ENCODE peak calls at places on chromosomes 12 and 14, in five cellular contexts. One of them, this sample, is unnamed.
A peak's percentile ranks its signal among the peaks of the same experiment; 100 is the strongest.

GRCh38 chr12:130987151-130987931 is 33.6 kb downstream of the ADGRD1 start:
- ATAC-seq in pancreas: peak; percentile 85
- ATAC-seq in CD8-positive, alpha-beta T cell: no peak
- ATAC-seq in left cardiac atrium: no peak
- ATAC-seq in Right ventricle myocardium inferior: no peak
- ATAC-seq in this sample: no peak

GRCh38 chr14:73457050-73457934 is 1.1 kb downstream of the NUMB start:
- ATAC-seq in pancreas: no peak
- ATAC-seq in CD8-positive, alpha-beta T cell: no peak
- ATAC-seq in left cardiac atrium: peak; percentile 8
- ATAC-seq in Right ventricle myocardium inferior: no peak
- ATAC-seq in this sample: no peak

GRCh38 chr12:76031081-76031413 is 529 bp downstream of the PHLDA1 start:
- ATAC-seq in pancreas: no peak
- ATAC-seq in CD8-positive, alpha-beta T cell: peak; percentile 5
- ATAC-seq in left cardiac atrium: no peak
- ATAC-seq in Right ventricle myocardium inferior: no peak
- ATAC-seq in this sample: peak; percentile 20

GRCh38 chr12:5034605-5035004 is 9.1 kb upstream of the KCNA5 start:
- ATAC-seq in pancreas: no peak
- ATAC-seq in CD8-positive, alpha-beta T cell: no peak
- ATAC-seq in left cardiac atrium: peak; percentile 13
- ATAC-seq in Right ventricle myocardium inferior: no peak
- ATAC-seq in this sample: no peak

GRCh38 chr12:14995583-14996425 is 23.0 kb downstream of the PDE6H start:
- ATAC-seq in pancreas: peak; percentile 87
- ATAC-seq in CD8-positive, alpha-beta T cell: peak; percentile 70
- ATAC-seq in left cardiac atrium: peak; percentile 55
- ATAC-seq in Right ventricle myocardium inferior: peak; percentile 42
- ATAC-seq in this sample: peak; percentile 6

GRCh38 chr12:82146740-82147139 is 211.4 kb downstream of the CCDC59 start:
- ATAC-seq in pancreas: no peak
- ATAC-seq in CD8-positive, alpha-beta T cell: no peak
- ATAC-seq in left cardiac atrium: no peak
- ATAC-seq in Right ventricle myocardium inferior: no peak
- ATAC-seq in this sample: no peak

GRCh38 chr14:75143761-75144527 is 17.1 kb upstream of the NEK9 start:
- ATAC-seq in pancreas: no peak
- ATAC-seq in CD8-positive, alpha-beta T cell: no peak
- ATAC-seq in left cardiac atrium: no peak
- ATAC-seq in Right ventricle myocardium inferior: no peak
- ATAC-seq in this sample: no peak

GRCh38 chr14:73785336-73785833 is 66.2 kb upstream of the PTGR2 start:
- ATAC-seq in pancreas: peak; percentile 0
- ATAC-seq in CD8-positive, alpha-beta T cell: no peak
- ATAC-seq in left cardiac atrium: peak; percentile 8
- ATAC-seq in Right ventricle myocardium inferior: peak; percentile 1
- ATAC-seq in this sample: peak; percentile 31

GRCh38 chr12:117143008-117143532 is 43.9 kb upstream of the TESC start:
- ATAC-seq in pancreas: peak; percentile 65
- ATAC-seq in CD8-positive, alpha-beta T cell: no peak
- ATAC-seq in left cardiac atrium: no peak
- ATAC-seq in Right ventricle myocardium inferior: no peak
- ATAC-seq in this sample: no peak

GRCh38 chr12:123269980-123270379 is 1.7 kb downstream of the CDK2AP1 start:
- ATAC-seq in pancreas: peak; percentile 7
- ATAC-seq in CD8-positive, alpha-beta T cell: no peak
- ATAC-seq in left cardiac atrium: peak; percentile 1
- ATAC-seq in Right ventricle myocardium inferior: no peak
- ATAC-seq in this sample: no peak

GRCh38 chr12:16165506-16165905 is 112.0 kb downstream of the SLC15A5 start:
- ATAC-seq in pancreas: peak; percentile 77
- ATAC-seq in CD8-positive, alpha-beta T cell: no peak
- ATAC-seq in left cardiac atrium: peak; percentile 64
- ATAC-seq in Right ventricle myocardium inferior: peak; percentile 87
- ATAC-seq in this sample: peak; percentile 90

GRCh38 chr14:32205554-32205953 is 2.5 kb upstream of the RNU6-8 start:
- ATAC-seq in pancreas: no peak
- ATAC-seq in CD8-positive, alpha-beta T cell: no peak
- ATAC-seq in left cardiac atrium: no peak
- ATAC-seq in Right ventricle myocardium inferior: no peak
- ATAC-seq in this sample: no peak

GRCh38 chr12:113271466-113271852 is 50.2 kb downstream of the TPCN1 start:
- ATAC-seq in pancreas: no peak
- ATAC-seq in CD8-positive, alpha-beta T cell: no peak
- ATAC-seq in left cardiac atrium: no peak
- ATAC-seq in Right ventricle myocardium inferior: no peak
- ATAC-seq in this sample: no peak

GRCh38 chr14:89669209-89669608 is 252.2 kb upstream of the FOXN3 start:
- ATAC-seq in pancreas: no peak
- ATAC-seq in CD8-positive, alpha-beta T cell: peak; percentile 20
- ATAC-seq in left cardiac atrium: peak; percentile 48
- ATAC-seq in Right ventricle myocardium inferior: no peak
- ATAC-seq in this sample: no peak

GRCh38 chr14:105851716-105852377 is 325.5 kb downstream of the TMEM121 start:
- ATAC-seq in pancreas: no peak
- ATAC-seq in CD8-positive, alpha-beta T cell: no peak
- ATAC-seq in left cardiac atrium: no peak
- ATAC-seq in Right ventricle myocardium inferior: no peak
- ATAC-seq in this sample: no peak

GRCh38 chr12:49867580-49868341 is 24.9 kb upstream of the BCDIN3D start:
- ATAC-seq in pancreas: no peak
- ATAC-seq in CD8-positive, alpha-beta T cell: no peak
- ATAC-seq in left cardiac atrium: no peak
- ATAC-seq in Right ventricle myocardium inferior: peak; percentile 1
- ATAC-seq in this sample: no peak

GRCh38 chr12:85280138-85280983 is at the start of gene ALX1:
- ATAC-seq in pancreas: peak; percentile 63
- ATAC-seq in CD8-positive, alpha-beta T cell: no peak
- ATAC-seq in left cardiac atrium: peak; percentile 56
- ATAC-seq in Right ventricle myocardium inferior: no peak
- ATAC-seq in this sample: peak; percentile 47

GRCh38 chr14:59439256-59440015 is 25.7 kb downstream of the GPR135 start:
- ATAC-seq in pancreas: no peak
- ATAC-seq in CD8-positive, alpha-beta T cell: no peak
- ATAC-seq in left cardiac atrium: peak; percentile 68
- ATAC-seq in Right ventricle myocardium inferior: peak; percentile 77
- ATAC-seq in this sample: peak; percentile 50

GRCh38 chr12:26976687-26977086 is 37.5 kb downstream of the TM7SF3 start:
- ATAC-seq in pancreas: no peak
- ATAC-seq in CD8-positive, alpha-beta T cell: no peak
- ATAC-seq in left cardiac atrium: peak; percentile 30
- ATAC-seq in Right ventricle myocardium inferior: no peak
- ATAC-seq in this sample: no peak

GRCh38 chr12:120175537-120175936 is 19.0 kb downstream of the GCN1 start:
- ATAC-seq in pancreas: no peak
- ATAC-seq in CD8-positive, alpha-beta T cell: no peak
- ATAC-seq in left cardiac atrium: no peak
- ATAC-seq in Right ventricle myocardium inferior: no peak
- ATAC-seq in this sample: no peak

GRCh38 chr12:47744005-47744651 is 14.6 kb downstream of the RAPGEF3 start:
- ATAC-seq in pancreas: peak; percentile 94
- ATAC-seq in CD8-positive, alpha-beta T cell: peak; percentile 57
- ATAC-seq in left cardiac atrium: no peak
- ATAC-seq in Right ventricle myocardium inferior: no peak
- ATAC-seq in this sample: no peak

GRCh38 chr14:103723176-103724081 is 7.8 kb downstream of the ZFYVE21 start:
- ATAC-seq in pancreas: peak; percentile 1
- ATAC-seq in CD8-positive, alpha-beta T cell: no peak
- ATAC-seq in left cardiac atrium: peak; percentile 22
- ATAC-seq in Right ventricle myocardium inferior: peak; percentile 15
- ATAC-seq in this sample: peak; percentile 50

GRCh38 chr14:22838631-22839041 is 2.3 kb downstream of the MMP14 start:
- ATAC-seq in pancreas: no peak
- ATAC-seq in CD8-positive, alpha-beta T cell: no peak
- ATAC-seq in left cardiac atrium: peak; percentile 30
- ATAC-seq in Right ventricle myocardium inferior: peak; percentile 24
- ATAC-seq in this sample: peak; percentile 18

GRCh38 chr14:69090187-69090789 is 62.6 kb downstream of the DCAF5 start:
- ATAC-seq in pancreas: peak; percentile 78
- ATAC-seq in CD8-positive, alpha-beta T cell: peak; percentile 71
- ATAC-seq in left cardiac atrium: peak; percentile 47
- ATAC-seq in Right ventricle myocardium inferior: no peak
- ATAC-seq in this sample: no peak

GRCh38 chr14:29176876-29177275 is 410.3 kb downstream of the FOXG1 start:
- ATAC-seq in pancreas: no peak
- ATAC-seq in CD8-positive, alpha-beta T cell: no peak
- ATAC-seq in left cardiac atrium: no peak
- ATAC-seq in Right ventricle myocardium inferior: no peak
- ATAC-seq in this sample: no peak

GRCh38 chr12:6791931-6792520 is 2.7 kb downstream of the CD4 start:
- ATAC-seq in pancreas: no peak
- ATAC-seq in CD8-positive, alpha-beta T cell: no peak
- ATAC-seq in left cardiac atrium: no peak
- ATAC-seq in Right ventricle myocardium inferior: peak; percentile 9
- ATAC-seq in this sample: no peak

GRCh38 chr14:62077676-62078261 is 315.5 kb downstream of the SNAPC1 start:
- ATAC-seq in pancreas: no peak
- ATAC-seq in CD8-positive, alpha-beta T cell: peak; percentile 58
- ATAC-seq in left cardiac atrium: no peak
- ATAC-seq in Right ventricle myocardium inferior: no peak
- ATAC-seq in this sample: no peak

GRCh38 chr12:28938581-28939301 is 210.3 kb upstream of the FAR2 start:
- ATAC-seq in pancreas: no peak
- ATAC-seq in CD8-positive, alpha-beta T cell: no peak
- ATAC-seq in left cardiac atrium: peak; percentile 41
- ATAC-seq in Right ventricle myocardium inferior: no peak
- ATAC-seq in this sample: no peak

GRCh38 chr14:101226603-101227425 is 323.3 kb upstream of the RTL1 start:
- ATAC-seq in pancreas: peak; percentile 47
- ATAC-seq in CD8-positive, alpha-beta T cell: no peak
- ATAC-seq in left cardiac atrium: no peak
- ATAC-seq in Right ventricle myocardium inferior: no peak
- ATAC-seq in this sample: no peak

GRCh38 chr14:105092912-105093425 is 27.7 kb upstream of the GPR132 start:
- ATAC-seq in pancreas: peak; percentile 53
- ATAC-seq in CD8-positive, alpha-beta T cell: peak; percentile 65
- ATAC-seq in left cardiac atrium: peak; percentile 30
- ATAC-seq in Right ventricle myocardium inferior: peak; percentile 45
- ATAC-seq in this sample: peak; percentile 68